ENCODE peak calls at places on chromosomes 4 and X, in six cellular contexts. R is WERI-Rb-1, F is dorsolateral prefrontal cortex, X is foreskin fibroblast, M is mesothelial cell of epicardium, S is epithelial cell of proximal tubule. P is an unnamed sample.

GRCh38 chrX:38661561-38661960 is 100.2 kb downstream of the TSPAN7 start:
- DNase-seq in R (no peak), F (no peak), X (no peak), M (no peak), S (no peak), P (no peak)

GRCh38 chrX:103517246-103517645 is 2.0 kb downstream of the RAB40A start:
- DNase-seq in R (no peak), F (no peak), X (peak; percentile 67), M (no peak), S (no peak), P (no peak)

GRCh38 chr4:48954314-48954713 is 31.8 kb upstream of the CWH43 start:
- DNase-seq in R (no peak), F (no peak), X (peak; percentile 34), M (no peak), S (no peak), P (no peak)

GRCh38 chr4:155666701-155667537 is at the start of gene GUCY1A1:
- DNase-seq in R (peak; percentile 60), F (peak; percentile 29), X (peak; percentile 39), M (peak; percentile 38), S (no peak), P (peak; percentile 36)

GRCh38 chr4:114649908-114650307 is 51.3 kb downstream of the UGT8 start:
- DNase-seq in R (no peak), F (no peak), X (no peak), M (no peak), S (no peak), P (no peak)

GRCh38 chr4:2299794-2300193 is 37.9 kb upstream of the MXD4 start:
- DNase-seq in R (no peak), F (no peak), X (no peak), M (no peak), S (no peak), P (no peak)

GRCh38 chrX:37854148-37854547 is 6.8 kb upstream of the DYNLT3 start:
- DNase-seq in R (no peak), F (no peak), X (no peak), M (no peak), S (no peak), P (no peak)

GRCh38 chr4:5456296-5456845 is 252.0 kb downstream of the EVC2 start:
- DNase-seq in R (no peak), F (no peak), X (no peak), M (no peak), S (no peak), P (no peak)

GRCh38 chrX:72041901-72042859 is 89.5 kb downstream of the RTL5 start:
- DNase-seq in R (peak; percentile 22), F (no peak), X (peak; percentile 26), M (no peak), S (no peak), P (no peak)

GRCh38 chr4:14301993-14302392 is 674.5 kb upstream of the BOD1L1 start:
- DNase-seq in R (peak; percentile 26), F (no peak), X (no peak), M (no peak), S (no peak), P (no peak)

GRCh38 chrX:41695464-41695863 is 6.7 kb downstream of the GPR34 start:
- DNase-seq in R (no peak), F (no peak), X (no peak), M (no peak), S (no peak), P (no peak)

GRCh38 chrX:103674531-103675454 is 11.7 kb downstream of the MORF4L2 start:
- DNase-seq in R (no peak), F (no peak), X (no peak), M (no peak), S (no peak), P (no peak)

GRCh38 chr4:105274090-105274489 is 127.4 kb downstream of the TET2 start:
- DNase-seq in R (no peak), F (no peak), X (no peak), M (no peak), S (no peak), P (no peak)

GRCh38 chrX:9466115-9466495 is 1.2 kb downstream of the TBL1X start:
- DNase-seq in R (peak; percentile 16), F (no peak), X (peak; percentile 52), M (no peak), S (no peak), P (peak; percentile 25)

GRCh38 chr4:119284876-119285611 is 36.9 kb downstream of the FABP2 start:
- DNase-seq in R (no peak), F (no peak), X (no peak), M (no peak), S (no peak), P (no peak)

GRCh38 chrX:13473666-13474516 is 95.5 kb upstream of the EGFL6 start:
- DNase-seq in R (no peak), F (no peak), X (peak; percentile 56), M (no peak), S (no peak), P (no peak)

GRCh38 chrX:48511561-48511960 is 2.8 kb downstream of the PORCN start:
- DNase-seq in R (peak; percentile 39), F (no peak), X (peak; percentile 54), M (no peak), S (no peak), P (no peak)
- TF ChIP-seq CTCF in R (peak; percentile 71), F (no peak), X (peak; percentile 39), M (no peak), S (peak; percentile 60), P (no peak)

GRCh38 chr4:173174184-173175156 is 5.9 kb downstream of the GALNT7 start:
- DNase-seq in R (no peak), F (no peak), X (peak; percentile 18), M (no peak), S (no peak), P (no peak)
- TF ChIP-seq CTCF in R (no peak), F (no peak), X (no peak), M (no peak), S (no peak), P (no peak)

GRCh38 chr4:152529880-152530279 is 6.0 kb downstream of the FBXW7 start:
- DNase-seq in R (no peak), F (no peak), X (no peak), M (no peak), S (no peak), P (no peak)

GRCh38 chr4:152530600-152530999 is 5.3 kb downstream of the FBXW7 start:
- DNase-seq in R (no peak), F (no peak), X (no peak), M (no peak), S (no peak), P (no peak)

GRCh38 chr4:152525878-152526277 is 10.0 kb downstream of the FBXW7 start:
- DNase-seq in R (no peak), F (no peak), X (no peak), M (no peak), S (no peak), P (no peak)

GRCh38 chr4:152531479-152531878 is 4.4 kb downstream of the FBXW7 start:
- DNase-seq in R (no peak), F (no peak), X (no peak), M (no peak), S (no peak), P (no peak)

DNA sequence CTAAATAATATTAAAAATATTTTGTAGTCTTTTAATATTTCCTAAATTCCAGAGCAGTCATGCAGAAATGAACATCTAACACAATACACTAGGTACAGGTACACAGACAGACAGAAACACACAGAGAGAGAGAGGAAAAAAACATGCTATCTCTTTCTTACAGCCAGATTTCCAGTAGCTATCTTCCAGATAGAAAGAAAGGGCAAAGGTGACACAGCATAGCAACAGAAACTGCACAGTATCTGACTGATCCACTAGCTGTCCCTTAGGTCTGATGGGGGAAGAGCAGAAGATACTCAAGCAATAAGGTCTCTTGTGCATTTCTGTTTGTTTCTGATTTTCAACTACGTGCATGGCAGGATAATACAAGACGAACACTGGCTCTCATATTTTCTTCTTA is 7.8 kb downstream of the FBXW7 start:
- DNase-seq in R (no peak), F (no peak), X (no peak), M (no peak), S (no peak), P (no peak)
- TF ChIP-seq CTCF in R (no peak), F (no peak), X (no peak), M (no peak), S (no peak), P (no peak)

GRCh38 chr4:67922697-67923096 is 38.9 kb upstream of the TMPRSS11D start:
- DNase-seq in R (no peak), F (no peak), X (peak; percentile 77), M (no peak), S (no peak), P (no peak)

GRCh38 chr4:67915400-67915966 is 31.7 kb upstream of the TMPRSS11D start:
- DNase-seq in R (no peak), F (no peak), X (no peak), M (no peak), S (no peak), P (no peak)

GRCh38 chr4:67918428-67918827 is 34.6 kb upstream of the TMPRSS11D start:
- DNase-seq in R (no peak), F (no peak), X (no peak), M (no peak), S (no peak), P (no peak)
- TF ChIP-seq CTCF in R (peak; percentile 60), F (no peak), X (peak; percentile 45), M (no peak), S (peak; percentile 64), P (no peak)

GRCh38 chr4:135418353-135418752 is 1216.8 kb upstream of the PABPC4L start:
- DNase-seq in R (peak; percentile 45), F (no peak), X (no peak), M (no peak), S (no peak), P (no peak)
- TF ChIP-seq CTCF in R (peak; percentile 67), F (peak; percentile 12), X (peak; percentile 20), M (peak; percentile 37), S (peak; percentile 57), P (peak; percentile 70)

GRCh38 chr4:102732678-102733445 is 27.9 kb downstream of the MANBA start:
- DNase-seq in R (no peak), F (no peak), X (no peak), M (no peak), S (no peak), P (no peak)

GRCh38 chr4:102734116-102734515 is 26.7 kb downstream of the MANBA start:
- DNase-seq in R (no peak), F (no peak), X (no peak), M (no peak), S (no peak), P (no peak)

GRCh38 chr4:102734591-102735385 is 26.0 kb downstream of the MANBA start:
- DNase-seq in R (no peak), F (no peak), X (peak; percentile 50), M (no peak), S (no peak), P (no peak)

GRCh38 chr4:102735578-102735977 is 25.2 kb downstream of the MANBA start:
- DNase-seq in R (no peak), F (no peak), X (no peak), M (no peak), S (no peak), P (no peak)

GRCh38 chr4:102730968-102731533 is 29.7 kb downstream of the MANBA start:
- DNase-seq in R (no peak), F (no peak), X (no peak), M (no peak), S (no peak), P (no peak)
- TF ChIP-seq CTCF in R (peak; percentile 59), F (no peak), X (no peak), M (no peak), S (peak; percentile 24), P (no peak)

P was measured in glutamatergic neuron.